ENCODE peak calls at places on chromosomes 13 and 19, in six cellular contexts. Q, P, C, L, G and F are unnamed samples.

GRCh38 chr13:82772802-82773201 is 1109.5 kb downstream of the SLITRK1 start:
- DNase-seq in G (peak; percentile 29), L (no peak), C (no peak), P (peak; percentile 42), Q (no peak), F (no peak)

GRCh38 chr19:29685326-29685725 is 20.1 kb downstream of the PLEKHF1 start:
- DNase-seq in L (no peak), G (no peak), C (no peak), P (no peak), Q (no peak), F (no peak)

GRCh38 chr13:39259371-39259770 is 221.1 kb downstream of the NHLRC3 start:
- DNase-seq in L (no peak), Q (no peak), C (no peak), G (no peak), P (no peak), F (no peak)

GRCh38 chr19:6481541-6482342 is at the start of gene DENND1C:
- DNase-seq in L (peak; percentile 59), C (no peak), G (no peak), P (peak; percentile 18), Q (peak; percentile 60), F (no peak)

GRCh38 chr13:25920277-25920676 is 131.5 kb downstream of the SHISA2 start:
- DNase-seq in L (no peak), P (no peak), Q (no peak), C (no peak), G (no peak), F (no peak)

GRCh38 chr13:113507564-113508210 is 17.2 kb upstream of the DCUN1D2 start:
- DNase-seq in P (no peak), Q (no peak), G (no peak), C (no peak), L (no peak), F (no peak)

GRCh38 chr13:47957073-47957472 is 44.0 kb downstream of the SUCLA2 start:
- DNase-seq in L (no peak), Q (no peak), G (no peak), C (no peak), P (no peak), F (no peak)

GRCh38 chr13:111095031-111095840 is 19.9 kb upstream of the ARHGEF7 start:
- DNase-seq in G (peak; percentile 13), C (no peak), P (no peak), L (no peak), Q (no peak), F (no peak)

GRCh38 chr19:14517840-14518505 is at the start of gene DNAJB1:
- DNase-seq in G (peak; percentile 78), P (peak; percentile 84), Q (peak; percentile 69), C (peak; percentile 71), L (peak; percentile 70), F (no peak)

GRCh38 chr19:56594783-56595547 is at the start of gene ZNF71:
- DNase-seq in Q (peak; percentile 94), P (peak; percentile 88), C (peak; percentile 91), L (peak; percentile 80), G (peak; percentile 88), F (peak; percentile 66)

GRCh38 chr13:24270639-24271131 is 38.7 kb upstream of the C1QTNF9 start:
- DNase-seq in P (peak; percentile 46), Q (peak; percentile 42), C (no peak), G (peak; percentile 46), L (peak; percentile 72), F (peak; percentile 7)

GRCh38 chr19:40281381-40282208 is 3.5 kb downstream of the AKT2 start:
- DNase-seq in C (no peak), L (no peak), Q (no peak), G (no peak), P (no peak), F (no peak)

GRCh38 chr19:18867199-18867598 is 28.8 kb downstream of the CERS1 start:
- DNase-seq in G (no peak), C (no peak), P (no peak), L (no peak), Q (no peak), F (no peak)

GRCh38 chr19:24141612-24142011 is 54.6 kb downstream of the ZNF254 start:
- DNase-seq in L (no peak), Q (no peak), P (no peak), G (no peak), C (no peak), F (no peak)

GRCh38 chr13:46172531-46172991 is 9.4 kb downstream of the LCP1 start:
- DNase-seq in L (peak; percentile 75), C (no peak), G (no peak), Q (no peak), P (no peak), F (no peak)

GRCh38 chr13:42380420-42381164 is 108.6 kb downstream of the AKAP11 start:
- DNase-seq in P (no peak), C (no peak), Q (no peak), L (no peak), G (no peak), F (no peak)